ENCODE peak calls at places on chromosomes 2 and 18, in eight cellular contexts. V, Z, I, S, G, C, H and D are unnamed samples.
A peak's percentile ranks its signal among the peaks of the same experiment; 100 is the strongest.

GRCh38 chr18:30406728-30407127 is 635.8 kb downstream of the DSC3 start:
- DNase-seq in S (no peak), H (no peak), C (no peak), V (no peak), I (no peak), G (no peak), Z (no peak), D (no peak)

GRCh38 chr2:73283545-73284295 is 558 bp downstream of the FBXO41 start:
- DNase-seq in V (no peak), S (no peak), Z (no peak), G (no peak), H (peak; percentile 72), I (no peak), C (no peak), D (no peak)

GRCh38 chr18:80171190-80171872 is 62.3 kb downstream of the ADNP2 start:
- DNase-seq in V (no peak), H (peak; percentile 70), G (no peak), Z (peak; percentile 50), I (no peak), C (peak; percentile 12), S (no peak), D (peak; percentile 30)

GRCh38 chr2:195458936-195459335 is 198.1 kb upstream of the SLC39A10 start:
- DNase-seq in G (no peak), C (no peak), H (no peak), S (no peak), V (no peak), Z (no peak), I (no peak), D (no peak)

GRCh38 chr2:190838492-190838910 is 42.1 kb upstream of the GLS start:
- DNase-seq in C (no peak), G (no peak), H (no peak), Z (no peak), V (no peak), S (no peak), I (no peak), D (no peak)

GRCh38 chr2:107336536-107336935 is 450.6 kb upstream of the ST6GAL2 start:
- DNase-seq in G (no peak), H (peak; percentile 3), S (no peak), Z (no peak), I (no peak), V (no peak), C (no peak), D (no peak)

GRCh38 chr2:119544075-119545031 is at the start of gene CFAP221:
- DNase-seq in I (no peak), C (peak; percentile 78), Z (peak; percentile 74), G (peak; percentile 60), H (peak; percentile 88), S (peak; percentile 71), V (peak; percentile 13), D (no peak)

GRCh38 chr2:182586426-182586825 is 129.6 kb upstream of the DNAJC10 start:
- DNase-seq in H (no peak), Z (no peak), I (no peak), C (no peak), S (no peak), V (no peak), G (no peak), D (no peak)

GRCh38 chr2:193103064-193103463 is 908.3 kb upstream of the TMEFF2 start:
- DNase-seq in I (no peak), S (no peak), Z (no peak), H (no peak), C (no peak), V (no peak), G (peak; percentile 2), D (no peak)

GRCh38 chr2:215149060-215149459 is 10.6 kb upstream of the ABCA12 start:
- DNase-seq in I (no peak), Z (no peak), V (no peak), G (no peak), H (no peak), S (no peak), C (no peak), D (no peak)

GRCh38 chr2:54500404-54501147 is 44.4 kb downstream of the SPTBN1 start:
- DNase-seq in H (no peak), S (no peak), V (no peak), I (peak; percentile 76), G (no peak), Z (no peak), C (no peak), D (no peak)

GRCh38 chr2:152623076-152623740 is 94.1 kb downstream of the PRPF40A start:
- DNase-seq in V (no peak), C (no peak), Z (no peak), I (no peak), G (no peak), S (no peak), H (no peak), D (no peak)

GRCh38 chr2:241865957-241866858 is 3.3 kb upstream of the RTP5 start:
- DNase-seq in H (peak; percentile 71), Z (no peak), S (no peak), V (no peak), I (no peak), C (peak; percentile 17), G (no peak), D (no peak)

GRCh38 chr2:100606740-100607343 is 44.0 kb downstream of the PDCL3 start:
- DNase-seq in C (peak; percentile 47), V (peak; percentile 53), G (peak; percentile 52), S (peak; percentile 41), I (no peak), Z (peak; percentile 20), H (peak; percentile 74), D (no peak)

GRCh38 chr2:14560686-14561085 is 71.8 kb upstream of the LRATD1 start:
- DNase-seq in G (no peak), C (no peak), S (no peak), V (no peak), Z (no peak), I (no peak), H (no peak), D (no peak)

DNA sequence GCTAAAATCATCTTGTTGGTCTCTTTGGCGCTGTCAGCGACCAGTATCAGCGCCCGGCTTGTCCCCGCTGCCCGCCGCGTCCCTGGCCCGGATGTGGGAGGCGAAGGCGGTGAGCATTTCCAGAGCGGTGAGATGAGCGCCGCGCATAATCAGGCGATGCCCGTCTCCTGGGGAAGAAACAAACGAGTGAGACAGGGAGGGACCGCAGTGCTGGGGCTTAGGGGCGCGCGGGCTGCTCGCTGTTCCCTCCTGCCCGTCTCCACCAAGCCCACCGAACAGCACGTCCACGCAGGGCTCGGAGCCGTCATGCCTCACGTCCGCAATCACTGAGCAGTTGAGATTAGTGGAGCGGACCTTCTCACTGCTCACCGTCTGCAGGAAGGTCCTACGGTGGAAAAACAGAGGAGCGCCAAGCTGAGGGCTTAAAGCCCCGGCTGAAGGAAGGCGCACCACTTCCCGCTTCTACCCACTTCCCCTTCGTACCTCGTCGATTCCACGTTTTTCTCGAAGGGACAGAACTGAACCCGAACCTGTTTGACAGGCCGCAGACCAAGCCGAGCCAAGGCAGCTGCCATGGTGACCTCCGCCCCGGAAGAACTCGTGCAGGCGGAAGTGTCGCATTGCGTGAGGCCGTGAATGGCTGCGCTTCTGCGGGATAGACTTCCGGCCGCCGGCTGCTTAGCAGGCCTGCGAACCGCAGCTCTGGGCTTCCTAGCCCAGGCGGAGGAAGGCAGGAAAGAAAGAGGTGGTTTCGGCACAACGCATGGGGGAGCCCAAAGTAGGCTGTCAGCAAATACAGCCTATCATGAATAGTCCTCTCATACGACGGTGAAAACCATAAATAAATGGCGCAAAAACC is at the start of gene MRPL53:
- DNase-seq in H (peak; percentile 98), C (peak; percentile 93), V (peak; percentile 80), S (peak; percentile 89), G (peak; percentile 92), I (peak; percentile 96), Z (peak; percentile 95), D (peak; percentile 91)
- TF ChIP-seq POLR2AphosphoS5 in H (peak; percentile 99), C (peak; percentile 99), V (peak; percentile 99), S (peak; percentile 99), G (peak; percentile 99), I (peak; percentile 98), Z (peak; percentile 97), D (peak; percentile 98)

GRCh38 chr2:3461781-3462492 is 57.4 kb downstream of the ADI1 start:
- DNase-seq in Z (no peak), G (peak; percentile 69), V (peak; percentile 33), C (peak; percentile 58), I (peak; percentile 51), H (peak; percentile 76), S (peak; percentile 28), D (no peak)

GRCh38 chr2:3463914-3464313 is 55.4 kb downstream of the ADI1 start:
- DNase-seq in V (no peak), S (no peak), G (no peak), H (no peak), C (no peak), Z (no peak), I (no peak), D (no peak)

GRCh38 chr2:3460831-3461544 is 58.3 kb downstream of the ADI1 start:
- DNase-seq in Z (no peak), I (no peak), S (no peak), H (no peak), G (no peak), C (no peak), V (no peak), D (no peak)

GRCh38 chr2:3463156-3463835 is 56.0 kb downstream of the ADI1 start:
- DNase-seq in G (no peak), Z (no peak), C (no peak), I (peak; percentile 55), H (no peak), V (no peak), S (no peak), D (no peak)

DNA sequence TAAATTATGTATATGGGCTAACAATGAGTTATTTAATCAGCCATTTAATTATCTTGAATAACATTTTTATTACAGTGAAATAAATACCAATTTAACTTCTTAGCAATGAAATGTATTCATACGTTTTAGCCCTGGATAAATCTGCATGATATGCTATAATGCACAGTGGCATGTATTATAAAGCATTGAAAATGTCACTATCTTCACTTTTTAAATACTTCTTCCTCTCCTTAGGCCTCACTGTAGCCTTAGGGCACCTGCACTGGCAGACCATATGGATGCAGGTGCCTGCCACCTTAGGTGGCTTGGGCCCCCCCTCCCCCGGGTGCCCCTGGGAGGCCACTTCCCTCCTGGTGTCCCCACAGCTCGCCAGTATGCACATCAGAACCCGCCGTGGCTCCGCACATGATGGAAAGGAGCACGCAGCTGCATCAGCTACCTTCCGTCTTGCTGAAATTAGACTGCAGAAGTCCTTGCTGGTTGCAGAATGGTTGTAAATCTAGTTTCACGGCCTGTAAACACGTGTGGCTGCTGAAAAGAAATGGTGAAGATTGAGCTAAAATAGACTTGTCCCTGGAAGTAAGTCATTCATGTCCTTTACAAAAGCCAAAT is 56.7 kb downstream of the ADI1 start:
- DNase-seq in Z (no peak), I (peak; percentile 43), C (no peak), G (no peak), S (no peak), H (no peak), V (no peak), D (no peak)
- H3K36me3 ChIP-seq in Z (peaks cover 7% of the 10 kb centered on the region), I (peaks cover 13% of the 10 kb centered on the region), C (no peaks in the 10 kb centered on the region), G (peaks cover 12% of the 10 kb centered on the region), S (no peaks in the 10 kb centered on the region), H (no peaks in the 10 kb centered on the region), V (no peaks in the 10 kb centered on the region), D (peaks cover 16% of the 10 kb centered on the region)

GRCh38 chr2:164840458-164840929 is 1.1 kb downstream of the COBLL1 start:
- DNase-seq in C (peak; percentile 66), H (peak; percentile 45), Z (peak; percentile 70), I (peak; percentile 74), S (no peak), V (no peak), G (peak; percentile 91), D (peak; percentile 83)
- TF ChIP-seq POLR2AphosphoS5 in C (no peak), H (no peak), Z (no peak), I (peak; percentile 17), S (no peak), V (no peak), G (peak; percentile 59), D (peak; percentile 88)

DNA sequence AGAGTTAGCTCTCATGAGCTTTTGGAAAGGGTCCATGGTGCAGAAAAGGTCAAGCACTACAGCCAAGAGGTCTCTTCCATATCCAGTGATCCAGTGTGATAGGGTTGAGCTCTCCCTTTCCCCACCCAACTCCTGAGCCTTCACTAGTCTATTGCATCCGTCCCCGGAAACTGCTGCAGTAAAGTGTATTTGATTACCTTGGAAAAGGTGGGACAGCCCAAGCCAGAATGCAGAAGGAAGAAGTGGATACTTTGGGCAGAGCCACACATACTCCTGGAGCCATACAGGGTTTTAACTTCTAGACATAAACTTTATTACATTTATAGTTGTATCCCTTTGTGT is 3.6 kb downstream of the PNKD start:
- DNase-seq in C (no peak), V (no peak), S (no peak), H (no peak), I (no peak), G (no peak), Z (peak; percentile 71), D (no peak)
- H3K36me3 ChIP-seq in C (peaks cover 19% of the 10 kb centered on the region), V (peaks cover 5% of the 10 kb centered on the region), S (peaks cover 35% of the 10 kb centered on the region), H (peaks cover 10% of the 10 kb centered on the region), I (peaks cover 44% of the 10 kb centered on the region), G (peaks cover 31% of the 10 kb centered on the region), Z (peaks cover 34% of the 10 kb centered on the region), D (peaks cover 30% of the 10 kb centered on the region)